ENCODE peak calls at places on chromosomes 13 and 19, in five cellular contexts. P is left lung, E is upper lobe of left lung, I is gastrocnemius medialis, V is OCI-LY7. F is an unnamed sample.

GRCh38 chr13:50484472-50485113 is 358.9 kb downstream of the DLEU7 start:
- DNase-seq in V (no peak), P (no peak), I (no peak), E (no peak), F (no peak)

GRCh38 chr13:96141032-96141431 is 51.1 kb downstream of the HS6ST3 start:
- DNase-seq in V (peak), I (no peak), P (no peak), E (no peak), F (peak)

GRCh38 chr19:3163230-3163886 is 15.2 kb upstream of the S1PR4 start:
- DNase-seq in V (peak), P (peak), E (peak), I (no peak), F (no peak)

GRCh38 chr13:41654800-41655199 is 197.4 kb downstream of the RGCC start:
- DNase-seq in I (no peak), P (no peak), V (peak), E (no peak), F (no peak)

GRCh38 chr13:66139250-66139649 is 1090.9 kb downstream of the PCDH9 start:
- DNase-seq in P (no peak), I (no peak), E (no peak), V (peak), F (no peak)

GRCh38 chr13:28494861-28495585 is at the start of gene FLT1:
- DNase-seq in E (peak), V (no peak), I (peak), P (peak), F (no peak)

GRCh38 chr13:84641491-84641890 is 759.2 kb upstream of the SLITRK1 start:
- DNase-seq in V (no peak), P (no peak), E (no peak), I (no peak), F (no peak)

GRCh38 chr19:41870401-41870873 is 6.6 kb upstream of the CD79A start:
- DNase-seq in E (no peak), P (no peak), I (no peak), V (no peak), F (no peak)

GRCh38 chr13:96629331-96629730 is 364.9 kb downstream of the OXGR1 start:
- DNase-seq in P (no peak), E (no peak), V (no peak), I (no peak), F (peak)

GRCh38 chr19:46603752-46604241 is 2.7 kb downstream of the CALM3 start:
- DNase-seq in P (no peak), E (no peak), V (no peak), I (no peak), F (no peak)

GRCh38 chr13:110491869-110492268 is 69.7 kb downstream of the RAB20 start:
- DNase-seq in P (no peak), I (no peak), V (no peak), E (no peak), F (no peak)

GRCh38 chr19:16273005-16273404 is 51.6 kb upstream of the KLF2 start:
- DNase-seq in V (no peak), I (no peak), E (no peak), P (no peak), F (no peak)

GRCh38 chr19:9406798-9407352 is 28.5 kb downstream of the ZNF266 start:
- DNase-seq in P (peak), I (peak), V (no peak), E (peak), F (peak)

GRCh38 chr13:54183166-54183565 is 1154.6 kb downstream of the OLFM4 start:
- DNase-seq in I (no peak), E (no peak), V (no peak), P (no peak), F (no peak)

GRCh38 chr13:45102136-45102802 is 18.0 kb upstream of the GTF2F2 start:
- DNase-seq in P (no peak), V (no peak), I (no peak), E (no peak), F (no peak)

GRCh38 chr19:41955521-41955920 is 3.6 kb downstream of the RABAC1 start:
- DNase-seq in P (no peak), I (no peak), V (no peak), E (no peak), F (no peak)

GRCh38 chr19:5281588-5281987 is 59.0 kb downstream of the PTPRS start:
- DNase-seq in P (no peak), I (peak), E (peak), V (no peak), F (no peak)

GRCh38 chr13:31901985-31902384 is 129.6 kb upstream of the FRY start:
- DNase-seq in V (no peak), I (no peak), E (no peak), P (no peak), F (no peak)

GRCh38 chr19:38731654-38732301 is 12.5 kb downstream of the CAPN12 start:
- DNase-seq in P (peak), E (peak), V (no peak), I (no peak), F (no peak)

GRCh38 chr19:38388310-38389100 is at the start of gene SPRED3:
- DNase-seq in P (no peak), I (no peak), E (peak), V (no peak), F (no peak)

GRCh38 chr19:10654610-10655456 is 687 bp downstream of the ILF3 start:
- DNase-seq in P (peak), E (no peak), V (peak), I (no peak), F (no peak)

GRCh38 chr19:5036733-5037681 is 68.1 kb downstream of the KDM4B start:
- DNase-seq in V (no peak), P (no peak), I (no peak), E (no peak), F (peak)

GRCh38 chr19:2775556-2776430 is 7.3 kb downstream of the SGTA start:
- DNase-seq in V (no peak), E (peak), P (peak), I (peak), F (no peak)

GRCh38 chr19:49113762-49114629 is at the start of gene LIN7B:
- DNase-seq in P (peak), I (peak), E (peak), V (peak), F (peak)

GRCh38 chr13:113864303-113864890 is 521 bp upstream of the GAS6 start:
- DNase-seq in I (no peak), E (no peak), P (no peak), V (no peak), F (peak)

GRCh38 chr19:37845932-37846331 is 60.5 kb downstream of the WDR87 start:
- DNase-seq in I (no peak), P (no peak), E (no peak), V (no peak), F (no peak)

GRCh38 chr13:95624020-95624419 is 20.5 kb downstream of the DZIP1 start:
- DNase-seq in E (no peak), V (peak), P (no peak), I (no peak), F (peak)

GRCh38 chr13:96984061-96984508 is 10.2 kb downstream of the OXGR1 start:
- DNase-seq in I (no peak), V (no peak), P (peak), E (peak), F (peak)

GRCh38 chr13:105773887-105774538 is 761.4 kb downstream of the EFNB2 start:
- DNase-seq in I (no peak), P (no peak), E (no peak), V (no peak), F (peak)

GRCh38 chr19:48751835-48752510 is 468 bp downstream of the FUT1 start:
- DNase-seq in P (no peak), V (no peak), E (no peak), I (no peak), F (peak)

GRCh38 chr19:44072543-44073401 is 813 bp downstream of the ZNF284 start:
- DNase-seq in V (no peak), P (no peak), E (no peak), I (no peak), F (peak)

GRCh38 chr13:60329221-60329983 is 67.6 kb upstream of the TDRD3 start:
- DNase-seq in E (peak), P (peak), I (no peak), V (peak), F (peak)

GRCh38 chr19:17755977-17756670 is 4.8 kb downstream of the FCHO1 start:
- DNase-seq in E (no peak), V (peak), I (no peak), P (no peak), F (no peak)

GRCh38 chr13:105878119-105878518 is 657.3 kb downstream of the EFNB2 start:
- DNase-seq in P (no peak), E (no peak), V (no peak), I (no peak), F (no peak)

GRCh38 chr13:43787998-43788397 is 1.2 kb upstream of the ENOX1 start:
- DNase-seq in E (no peak), I (no peak), P (no peak), V (peak), F (peak)
- TF ChIP-seq CTCF in E (no peak), I (peak), P (no peak), V (peak), F (peak)

GRCh38 chr19:24032651-24033050 is 54.3 kb upstream of the ZNF254 start:
- DNase-seq in E (no peak), I (no peak), P (no peak), V (no peak), F (no peak)
- H3K4me3 ChIP-seq in E (peak), I (peak), P (peak), V (peak), F (no peak)

GRCh38 chr13:100989424-100989823 is 314.8 kb upstream of the TMTC4 start:
- DNase-seq in V (no peak), I (no peak), E (no peak), P (no peak), F (no peak)

GRCh38 chr13:100984349-100984748 is 309.8 kb upstream of the TMTC4 start:
- DNase-seq in V (no peak), I (no peak), P (no peak), E (no peak), F (no peak)

GRCh38 chr13:100983111-100983510 is 308.5 kb upstream of the TMTC4 start:
- DNase-seq in E (no peak), I (no peak), V (no peak), P (no peak), F (no peak)

GRCh38 chr13:100986571-100986970 is 312.0 kb upstream of the TMTC4 start:
- DNase-seq in P (no peak), V (no peak), E (no peak), I (no peak), F (no peak)

DNA sequence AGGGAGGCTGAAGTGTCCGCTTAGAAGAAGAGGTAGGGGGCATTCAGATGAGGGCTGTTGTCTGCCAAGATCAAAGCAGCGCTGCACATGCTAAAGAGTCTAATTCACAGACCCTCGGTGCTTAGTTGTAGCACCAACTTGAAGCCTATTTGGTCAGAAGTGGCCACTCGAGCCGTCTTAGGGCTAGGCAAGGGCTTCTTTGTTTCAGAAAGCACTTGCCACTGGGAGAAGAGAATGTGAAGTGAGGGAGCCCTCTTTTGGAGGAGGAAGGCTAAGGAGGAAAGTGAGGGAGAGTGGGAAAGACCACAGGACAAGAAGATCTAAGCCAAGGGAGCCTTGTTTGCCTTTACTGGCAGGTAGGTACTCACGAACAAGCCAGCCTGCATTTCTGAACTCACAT is 313.4 kb upstream of the TMTC4 start:
- DNase-seq in I (no peak), V (no peak), E (no peak), P (no peak), F (no peak)
- TF ChIP-seq CTCF in I (no peak), V (no peak), E (no peak), P (no peak), F (peak)

DNA sequence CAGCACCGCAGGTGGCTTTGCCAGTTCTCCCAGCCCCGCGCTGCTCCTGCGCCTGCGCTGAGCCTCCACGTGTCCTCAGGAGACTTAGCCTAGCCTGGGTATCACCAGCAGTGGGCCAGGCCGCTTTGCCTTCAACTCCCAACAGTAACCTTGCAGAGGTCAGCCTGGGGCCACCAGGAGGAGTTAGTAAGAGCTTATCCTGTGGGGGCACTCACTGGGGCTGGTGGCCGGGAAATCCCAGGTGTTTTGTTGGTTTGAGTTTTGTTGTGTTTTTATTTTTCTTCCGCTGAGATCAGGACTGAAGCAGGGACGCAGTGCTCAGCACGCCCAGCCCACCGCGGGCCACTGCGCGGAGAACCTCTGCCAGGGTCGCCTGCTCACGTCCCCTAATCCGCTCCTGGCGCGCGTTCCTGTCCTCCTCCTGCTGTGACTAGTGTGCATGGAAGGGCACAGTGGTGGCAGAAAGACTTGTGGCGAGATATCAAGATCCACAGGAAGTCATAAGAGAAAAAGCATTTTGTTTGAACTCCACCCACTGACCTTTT is 207.4 kb upstream of the RFC3 start:
- DNase-seq in E (no peak), P (no peak), V (no peak), I (peak), F (no peak)
- H3K4me3 ChIP-seq in E (no peak), P (peak), V (no peak), I (peak), F (no peak)

F was measured in bronchial epithelial cell.